ENCODE peak calls at places on chromosomes 1 and 21, in seven cellular contexts. One of them, this sample, is unnamed. For H3K27me3 and H3K4me1, the result is how much of the 10 kb centered on the place peaks cover.

GRCh38 chr1:199272107-199272506 is 633.3 kb downstream of the PTPRC start:
- DNase-seq in SJCRH30: no peak
- DNase-seq in neural progenitor cell: no peak
- DNase-seq in neuronal stem cell: no peak
- DNase-seq in astrocyte: peak
- DNase-seq in left lung: no peak
- DNase-seq in testis: no peak
- DNase-seq in this sample: no peak

GRCh38 chr1:32619701-32620485 is 30.5 kb downstream of the ZBTB8OS start:
- DNase-seq in SJCRH30: no peak
- DNase-seq in neural progenitor cell: no peak
- DNase-seq in neuronal stem cell: no peak
- DNase-seq in astrocyte: no peak
- DNase-seq in left lung: no peak
- DNase-seq in testis: no peak
- DNase-seq in this sample: peak

GRCh38 chr1:30704271-30704670 is 19.1 kb downstream of the MATN1 start:
- DNase-seq in SJCRH30: no peak
- DNase-seq in neural progenitor cell: no peak
- DNase-seq in neuronal stem cell: no peak
- DNase-seq in astrocyte: no peak
- DNase-seq in left lung: peak
- DNase-seq in testis: no peak
- DNase-seq in this sample: peak

GRCh38 chr1:156643266-156644092 is 1.6 kb downstream of the BCAN start:
- DNase-seq in SJCRH30: no peak
- DNase-seq in neural progenitor cell: no peak
- DNase-seq in neuronal stem cell: no peak
- DNase-seq in astrocyte: no peak
- DNase-seq in left lung: no peak
- DNase-seq in testis: no peak
- DNase-seq in this sample: no peak

GRCh38 chr1:84944767-84945486 is 51.9 kb upstream of the LPAR3 start:
- DNase-seq in SJCRH30: peak
- DNase-seq in neural progenitor cell: peak
- DNase-seq in neuronal stem cell: peak
- DNase-seq in astrocyte: peak
- DNase-seq in left lung: no peak
- DNase-seq in testis: peak
- DNase-seq in this sample: peak

GRCh38 chr1:231421616-231421970 is 494 bp downstream of the EGLN1 start:
- DNase-seq in SJCRH30: no peak
- DNase-seq in neural progenitor cell: no peak
- DNase-seq in neuronal stem cell: no peak
- DNase-seq in astrocyte: no peak
- DNase-seq in left lung: no peak
- DNase-seq in testis: peak
- DNase-seq in this sample: peak

GRCh38 chr1:234731371-234732085 is 121.5 kb upstream of the IRF2BP2 start:
- DNase-seq in SJCRH30: no peak
- DNase-seq in neural progenitor cell: no peak
- DNase-seq in neuronal stem cell: no peak
- DNase-seq in astrocyte: peak
- DNase-seq in left lung: peak
- DNase-seq in testis: no peak
- DNase-seq in this sample: no peak

GRCh38 chr1:224497714-224498573 is 63.3 kb upstream of the WDR26 start:
- DNase-seq in SJCRH30: no peak
- DNase-seq in neural progenitor cell: peak
- DNase-seq in neuronal stem cell: no peak
- DNase-seq in astrocyte: peak
- DNase-seq in left lung: no peak
- DNase-seq in testis: peak
- DNase-seq in this sample: peak

GRCh38 chr1:241139047-241139446 is 218.0 kb downstream of the RGS7 start:
- DNase-seq in SJCRH30: no peak
- DNase-seq in neural progenitor cell: no peak
- DNase-seq in neuronal stem cell: no peak
- DNase-seq in astrocyte: no peak
- DNase-seq in left lung: no peak
- DNase-seq in testis: no peak
- DNase-seq in this sample: no peak

GRCh38 chr1:200181861-200182260 is 154.4 kb downstream of the NR5A2 start:
- DNase-seq in SJCRH30: no peak
- DNase-seq in neural progenitor cell: no peak
- DNase-seq in neuronal stem cell: no peak
- DNase-seq in astrocyte: no peak
- DNase-seq in left lung: no peak
- DNase-seq in testis: no peak
- DNase-seq in this sample: no peak

GRCh38 chr1:54763814-54764131 is 550 bp downstream of the PARS2 start:
- DNase-seq in SJCRH30: no peak
- DNase-seq in neural progenitor cell: no peak
- DNase-seq in neuronal stem cell: no peak
- DNase-seq in astrocyte: no peak
- DNase-seq in left lung: no peak
- DNase-seq in testis: no peak
- DNase-seq in this sample: no peak

GRCh38 chr21:44854664-44855446 is 18.6 kb downstream of the PTTG1IP start:
- DNase-seq in SJCRH30: no peak
- DNase-seq in neural progenitor cell: no peak
- DNase-seq in neuronal stem cell: no peak
- DNase-seq in astrocyte: no peak
- DNase-seq in left lung: peak
- DNase-seq in testis: no peak
- DNase-seq in this sample: no peak

GRCh38 chr21:33185852-33186251 is 43.9 kb upstream of the IFNAR2 start:
- DNase-seq in SJCRH30: no peak
- DNase-seq in neural progenitor cell: no peak
- DNase-seq in neuronal stem cell: no peak
- DNase-seq in astrocyte: no peak
- DNase-seq in left lung: no peak
- DNase-seq in testis: no peak
- DNase-seq in this sample: no peak

GRCh38 chr1:198756470-198756869 is 117.6 kb downstream of the PTPRC start:
- DNase-seq in SJCRH30: peak
- DNase-seq in neural progenitor cell: no peak
- DNase-seq in neuronal stem cell: no peak
- DNase-seq in astrocyte: no peak
- DNase-seq in left lung: no peak
- DNase-seq in testis: no peak
- DNase-seq in this sample: peak

GRCh38 chr1:116332461-116332860 is 40.6 kb upstream of the ATP1A1 start:
- DNase-seq in SJCRH30: no peak
- DNase-seq in neural progenitor cell: no peak
- DNase-seq in neuronal stem cell: no peak
- DNase-seq in astrocyte: no peak
- DNase-seq in left lung: no peak
- DNase-seq in testis: no peak
- DNase-seq in this sample: no peak

GRCh38 chr1:41758904-41759548 is 159.7 kb downstream of the HIVEP3 start:
- DNase-seq in SJCRH30: no peak
- DNase-seq in neural progenitor cell: no peak
- DNase-seq in neuronal stem cell: no peak
- DNase-seq in astrocyte: peak
- DNase-seq in left lung: no peak
- DNase-seq in testis: no peak
- DNase-seq in this sample: peak

GRCh38 chr1:246753670-246754535 is 29.7 kb downstream of the SCCPDH start:
- DNase-seq in SJCRH30: peak
- DNase-seq in neural progenitor cell: peak
- DNase-seq in neuronal stem cell: peak
- DNase-seq in astrocyte: peak
- DNase-seq in left lung: no peak
- DNase-seq in testis: peak
- DNase-seq in this sample: peak

GRCh38 chr1:221725683-221726330 is 16.1 kb downstream of the DUSP10 start:
- DNase-seq in SJCRH30: no peak
- DNase-seq in neural progenitor cell: no peak
- DNase-seq in neuronal stem cell: no peak
- DNase-seq in astrocyte: peak
- DNase-seq in left lung: no peak
- DNase-seq in testis: no peak
- DNase-seq in this sample: peak

GRCh38 chr1:27298632-27299384 is 23.2 kb upstream of the TMEM222 start:
- DNase-seq in SJCRH30: no peak
- DNase-seq in neural progenitor cell: no peak
- DNase-seq in neuronal stem cell: no peak
- DNase-seq in astrocyte: no peak
- DNase-seq in left lung: no peak
- DNase-seq in testis: no peak
- DNase-seq in this sample: no peak

GRCh38 chr1:170670751-170671628 is 7.1 kb downstream of the PRRX1 start:
- DNase-seq in SJCRH30: no peak
- DNase-seq in neural progenitor cell: peak
- DNase-seq in neuronal stem cell: no peak
- DNase-seq in astrocyte: no peak
- DNase-seq in left lung: peak
- DNase-seq in testis: peak
- DNase-seq in this sample: peak

GRCh38 chr1:170666661-170667060 is 2.7 kb downstream of the PRRX1 start:
- DNase-seq in SJCRH30: no peak
- DNase-seq in neural progenitor cell: peak
- DNase-seq in neuronal stem cell: no peak
- DNase-seq in astrocyte: no peak
- DNase-seq in left lung: peak
- DNase-seq in testis: no peak
- DNase-seq in this sample: no peak

GRCh38 chr1:170668301-170668789 is 4.4 kb downstream of the PRRX1 start:
- DNase-seq in SJCRH30: peak
- DNase-seq in neural progenitor cell: peak
- DNase-seq in neuronal stem cell: no peak
- DNase-seq in astrocyte: no peak
- DNase-seq in left lung: no peak
- DNase-seq in testis: no peak
- DNase-seq in this sample: peak

GRCh38 chr1:170669586-170670332 is 5.8 kb downstream of the PRRX1 start:
- DNase-seq in SJCRH30: no peak
- DNase-seq in neural progenitor cell: no peak
- DNase-seq in neuronal stem cell: no peak
- DNase-seq in astrocyte: no peak
- DNase-seq in left lung: no peak
- DNase-seq in testis: no peak
- DNase-seq in this sample: no peak

GRCh38 chr1:170669036-170669435 is 5.1 kb downstream of the PRRX1 start:
- DNase-seq in SJCRH30: no peak
- DNase-seq in neural progenitor cell: peak
- DNase-seq in neuronal stem cell: no peak
- DNase-seq in astrocyte: no peak
- DNase-seq in left lung: no peak
- DNase-seq in testis: no peak
- DNase-seq in this sample: no peak
- H3K27me3 ChIP-seq in SJCRH30: under half
- H3K27me3 ChIP-seq in neural progenitor cell: half or more
- H3K27me3 ChIP-seq in neuronal stem cell: half or more
- H3K27me3 ChIP-seq in astrocyte: under half
- H3K27me3 ChIP-seq in left lung: half or more
- H3K27me3 ChIP-seq in testis: under half
- H3K27me3 ChIP-seq in this sample: half or more

DNA sequence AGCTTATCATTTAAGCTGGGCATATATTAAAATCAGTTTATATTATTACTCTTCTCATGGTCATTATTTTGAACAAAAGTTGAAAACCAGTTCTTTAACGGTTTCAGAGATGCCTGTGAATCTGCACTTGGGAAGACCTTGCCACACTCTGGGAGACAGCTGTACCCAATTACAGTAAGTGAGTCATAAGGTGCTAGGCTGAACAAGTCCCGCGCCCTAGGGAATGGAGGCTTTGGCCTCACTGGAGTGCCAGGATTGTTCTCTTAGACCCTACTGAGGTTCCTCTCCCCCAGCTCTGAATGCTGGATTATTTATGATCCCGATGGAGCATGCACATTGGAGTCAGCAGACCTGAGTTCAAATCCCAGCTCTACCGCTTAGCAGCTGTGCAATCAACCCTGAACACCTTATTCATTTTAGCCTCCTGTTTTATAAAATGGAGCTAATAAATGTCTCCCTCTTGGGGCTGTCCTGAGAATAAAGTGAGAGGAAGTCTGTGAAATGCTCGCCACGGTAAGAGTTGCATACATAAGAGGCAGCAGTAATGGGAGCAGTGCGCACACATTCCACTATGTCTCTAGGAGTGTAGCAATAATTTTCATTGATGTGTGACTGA is 266.2 kb downstream of the FOXD2 start:
- DNase-seq in SJCRH30: peak
- DNase-seq in neural progenitor cell: no peak
- DNase-seq in neuronal stem cell: no peak
- DNase-seq in astrocyte: peak
- DNase-seq in left lung: no peak
- DNase-seq in testis: no peak
- DNase-seq in this sample: no peak
- H3K4me1 ChIP-seq in SJCRH30: under half
- H3K4me1 ChIP-seq in neural progenitor cell: under half
- H3K4me1 ChIP-seq in neuronal stem cell: under half
- H3K4me1 ChIP-seq in astrocyte: under half
- H3K4me1 ChIP-seq in left lung: under half
- H3K4me1 ChIP-seq in testis: under half
- H3K4me1 ChIP-seq in this sample: under half

DNA sequence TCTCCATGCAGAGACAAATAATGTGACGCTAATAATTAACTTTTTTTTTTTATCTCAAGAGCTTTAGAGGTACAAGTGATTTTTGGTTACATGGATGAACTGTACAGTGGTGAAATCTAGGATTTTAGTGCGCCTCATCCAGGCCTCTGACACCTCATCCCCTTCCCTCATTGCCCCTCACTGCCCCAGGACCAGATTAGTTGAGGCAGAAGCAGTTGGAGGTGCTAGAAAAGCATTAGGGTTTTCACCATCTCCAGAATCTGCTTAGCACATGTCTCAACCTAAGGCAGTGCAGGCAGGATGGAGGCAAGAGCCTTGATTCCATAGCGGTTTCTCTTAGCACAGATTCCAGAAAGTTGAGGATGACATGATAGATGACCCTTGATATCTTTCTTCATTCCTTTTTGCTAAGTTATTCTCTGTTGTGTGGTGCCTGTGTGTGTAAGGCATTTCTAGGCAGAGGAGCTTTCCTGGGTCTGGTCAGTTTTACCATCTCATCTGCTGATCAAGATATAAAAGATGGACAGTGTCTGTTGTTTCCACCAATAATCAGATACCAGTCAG is 16.3 kb upstream of the IL10 start:
- DNase-seq in SJCRH30: no peak
- DNase-seq in neural progenitor cell: no peak
- DNase-seq in neuronal stem cell: no peak
- DNase-seq in astrocyte: no peak
- DNase-seq in left lung: no peak
- DNase-seq in testis: no peak
- DNase-seq in this sample: no peak
- H3K27me3 ChIP-seq in SJCRH30: under half
- H3K27me3 ChIP-seq in neural progenitor cell: under half
- H3K27me3 ChIP-seq in neuronal stem cell: under half
- H3K27me3 ChIP-seq in astrocyte: under half
- H3K27me3 ChIP-seq in left lung: under half
- H3K27me3 ChIP-seq in testis: under half
- H3K27me3 ChIP-seq in this sample: under half

DNA sequence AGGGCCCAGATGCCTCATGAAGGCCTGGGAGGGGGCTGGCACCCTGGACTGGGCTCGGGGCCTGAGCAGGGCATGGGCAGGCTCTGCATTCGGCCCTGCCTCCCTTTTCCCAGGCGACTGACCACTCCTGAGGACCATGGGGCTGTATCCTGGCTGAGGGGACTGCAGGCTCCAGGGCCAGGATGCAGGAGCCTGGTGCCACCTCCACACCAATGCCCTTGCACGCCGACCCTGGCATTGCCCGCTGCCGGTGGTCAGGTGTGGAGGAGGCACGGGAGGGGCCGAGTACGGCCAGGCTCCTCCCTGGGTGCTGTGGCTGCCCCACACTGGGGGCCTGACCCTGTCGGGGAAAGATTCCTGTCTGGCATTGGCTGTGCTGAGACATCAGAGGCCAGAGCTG is 128.9 kb downstream of the SIK1 start:
- DNase-seq in SJCRH30: no peak
- DNase-seq in neural progenitor cell: no peak
- DNase-seq in neuronal stem cell: no peak
- DNase-seq in astrocyte: no peak
- DNase-seq in left lung: no peak
- DNase-seq in testis: no peak
- DNase-seq in this sample: no peak
- H3K4me1 ChIP-seq in SJCRH30: under half
- H3K4me1 ChIP-seq in neural progenitor cell: under half
- H3K4me1 ChIP-seq in neuronal stem cell: under half
- H3K4me1 ChIP-seq in astrocyte: under half
- H3K4me1 ChIP-seq in left lung: under half
- H3K4me1 ChIP-seq in testis: under half
- H3K4me1 ChIP-seq in this sample: under half